ENCODE peak calls at places on chromosomes 3 and 15, in four cellular contexts. D is transverse colon, J is Panc1, Z is K562. V is an unnamed sample.

GRCh38 chr15:41730543-41730942 is 43.7 kb upstream of the MAPKBP1 start:
- DNase-seq in Z (no peak), J (no peak), D (no peak), V (no peak)

GRCh38 chr3:131756405-131756804 is 253.6 kb upstream of the MRPL3 start:
- DNase-seq in J (no peak), Z (no peak), D (no peak), V (no peak)

GRCh38 chr3:15562560-15562959 is 38.8 kb downstream of the HACL1 start:
- DNase-seq in D (no peak), Z (no peak), J (no peak), V (no peak)

GRCh38 chr15:41817327-41817726 is 10.6 kb upstream of the JMJD7 start:
- DNase-seq in Z (no peak), D (no peak), J (no peak), V (no peak)

GRCh38 chr15:50828610-50829206 is 63.2 kb upstream of the SPPL2A start:
- DNase-seq in D (peak; percentile 18), J (no peak), Z (peak; percentile 47), V (no peak)

GRCh38 chr15:74500401-74500800 is 39.4 kb upstream of the UBL7 start:
- DNase-seq in J (no peak), D (no peak), Z (no peak), V (no peak)

GRCh38 chr15:48868018-48868417 is 9.9 kb upstream of the EID1 start:
- DNase-seq in J (no peak), D (no peak), Z (no peak), V (no peak)

GRCh38 chr3:197591816-197592215 is 36.0 kb upstream of the BDH1 start:
- DNase-seq in J (no peak), Z (no peak), D (no peak), V (no peak)

GRCh38 chr3:73602171-73602570 is 22.6 kb downstream of the PDZRN3 start:
- DNase-seq in D (no peak), J (no peak), Z (no peak), V (no peak)

GRCh38 chr3:8239718-8240698 is 261.6 kb upstream of the LMCD1 start:
- DNase-seq in J (peak; percentile 42), D (peak; percentile 9), Z (peak; percentile 52), V (no peak)

GRCh38 chr15:82548700-82549099 is 8.4 kb upstream of the RPS17 start:
- DNase-seq in J (no peak), D (no peak), Z (peak; percentile 43), V (no peak)

GRCh38 chr15:22995786-22996185 is 15.6 kb upstream of the CYFIP1 start:
- DNase-seq in J (no peak), Z (no peak), D (no peak), V (no peak)

GRCh38 chr3:186517218-186517617 is 27.0 kb downstream of the CRYGS start:
- DNase-seq in Z (no peak), J (no peak), D (no peak), V (no peak)

GRCh38 chr3:77296527-77296926 is 256.6 kb downstream of the ROBO2 start:
- DNase-seq in D (no peak), J (no peak), Z (peak; percentile 27), V (no peak)

GRCh38 chr3:121796970-121797369 is 37.9 kb downstream of the IQCB1 start:
- DNase-seq in Z (no peak), D (no peak), J (no peak), V (no peak)

GRCh38 chr15:95432878-95433405 is 897.6 kb upstream of the NR2F2 start:
- DNase-seq in D (no peak), Z (no peak), J (no peak), V (no peak)

GRCh38 chr15:95431518-95431917 is 899.0 kb upstream of the NR2F2 start:
- DNase-seq in Z (no peak), J (no peak), D (no peak), V (no peak)

GRCh38 chr15:95425859-95426258 is 904.6 kb upstream of the NR2F2 start:
- DNase-seq in D (no peak), J (no peak), Z (no peak), V (no peak)

DNA sequence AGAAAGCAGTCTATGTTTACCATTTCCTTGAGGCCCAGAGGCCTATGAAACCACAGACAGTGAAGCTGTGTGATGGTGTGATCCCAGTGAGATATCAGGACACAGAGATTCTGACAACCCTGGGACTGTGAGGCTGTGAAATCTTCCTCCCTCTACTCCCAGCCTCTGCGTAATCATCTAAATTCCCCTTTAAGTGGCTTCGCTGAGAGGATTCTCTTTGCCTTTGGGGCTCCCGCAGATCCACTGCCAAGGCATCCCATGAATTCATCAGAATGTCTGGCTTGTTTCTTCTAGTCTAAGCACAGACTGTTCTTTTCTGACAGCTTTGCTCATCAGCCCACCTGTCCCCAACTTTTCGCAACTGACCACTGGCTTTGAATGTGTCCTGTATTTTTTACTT is 901.2 kb upstream of the NR2F2 start:
- DNase-seq in J (no peak), D (no peak), Z (no peak), V (no peak)
- TF ChIP-seq POLR2AphosphoS5 in J (no peak), D (no peak), Z (no peak), V (no peak)

GRCh38 chr3:172152294-172152649 is 112.9 kb downstream of the FNDC3B start:
- DNase-seq in J (no peak), Z (no peak), D (no peak), V (no peak)
- H3K27ac ChIP-seq in J (peak overlapping the region; percentile 92), Z (no peak overlapping the region), D (peak overlapping the region; percentile 82), V (peak overlapping the region; percentile 79)

GRCh38 chr3:167874667-167875372 is 139.3 kb downstream of the SERPINI1 start:
- DNase-seq in D (no peak), Z (no peak), J (no peak), V (no peak)
- TF ChIP-seq POLR2AphosphoS5 in D (no peak), Z (no peak), J (no peak), V (no peak)

GRCh38 chr3:138440137-138440536 is 5.7 kb downstream of the ESYT3 start:
- DNase-seq in D (no peak), Z (no peak), J (no peak), V (no peak)

GRCh38 chr3:138440596-138440995 is 6.2 kb downstream of the ESYT3 start:
- DNase-seq in J (no peak), Z (no peak), D (no peak), V (no peak)

GRCh38 chr3:138442433-138442832 is 8.0 kb downstream of the ESYT3 start:
- DNase-seq in D (no peak), J (no peak), Z (peak; percentile 83), V (no peak)

GRCh38 chr3:138441742-138442141 is 7.3 kb downstream of the ESYT3 start:
- DNase-seq in J (no peak), D (no peak), Z (no peak), V (no peak)

DNA sequence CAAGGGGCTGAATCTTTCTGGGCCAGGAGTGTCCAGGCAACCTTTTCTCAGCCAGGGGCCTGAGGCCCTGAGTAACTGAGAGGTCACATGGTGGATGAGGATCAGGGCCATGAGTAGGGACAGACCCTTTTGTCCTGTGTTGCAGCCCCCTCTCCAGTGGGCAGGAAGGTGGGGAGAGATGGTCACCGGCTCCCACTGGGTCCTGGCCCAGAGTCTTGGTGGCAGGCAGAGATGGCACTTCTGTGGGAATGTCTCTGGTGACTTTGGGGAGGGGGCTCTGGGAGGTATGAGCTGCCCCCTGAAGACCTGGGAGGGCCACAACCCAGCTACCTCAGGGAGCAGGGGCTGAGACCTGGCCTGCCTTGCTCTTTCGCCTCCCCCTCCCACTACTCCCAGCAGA is 6.8 kb downstream of the ESYT3 start:
- DNase-seq in Z (no peak), J (no peak), D (no peak), V (no peak)
- H3K27ac ChIP-seq in Z (no peak overlapping the region), J (no peak overlapping the region), D (no peak overlapping the region), V (no peak overlapping the region)

GRCh38 chr3:44685128-44685800 is 27.2 kb upstream of the ZNF502 start:
- DNase-seq in Z (peak; percentile 72), D (peak; percentile 76), J (no peak), V (no peak)
- TF ChIP-seq POLR2AphosphoS5 in Z (no peak), D (no peak), J (no peak), V (no peak)

GRCh38 chr15:90540768-90541167 is 11.0 kb downstream of the CRTC3 start:
- DNase-seq in Z (peak; percentile 74), J (no peak), D (no peak), V (no peak)

GRCh38 chr15:90530250-90531051 is 728 bp downstream of the CRTC3 start:
- DNase-seq in J (no peak), D (peak; percentile 57), Z (peak; percentile 45), V (no peak)

GRCh38 chr15:90539789-90540188 is 10.1 kb downstream of the CRTC3 start:
- DNase-seq in D (no peak), J (no peak), Z (no peak), V (no peak)

GRCh38 chr15:90531147-90531546 is 1.4 kb downstream of the CRTC3 start:
- DNase-seq in J (no peak), D (no peak), Z (no peak), V (no peak)

GRCh38 chr15:90535254-90535653 is 5.5 kb downstream of the CRTC3 start:
- DNase-seq in Z (peak; percentile 63), D (no peak), J (no peak), V (no peak)
- H3K27ac ChIP-seq in Z (no peak overlapping the region), D (no peak overlapping the region), J (no peak overlapping the region), V (no peak overlapping the region)